ENCODE peak calls at places on chromosome 10, in five cellular contexts. One of them, this sample, is unnamed.

GRCh38 chr10:132547421-132547861 is 9.9 kb downstream of the INPP5A start:
- DNase-seq in AG04449: no peak
- DNase-seq in astrocyte: no peak
- DNase-seq in stimulated activated naive CD4-positive, alpha-beta T cell treated with Interleukin-2 at 50 U/mL for 16 hours: no peak
- DNase-seq in stimulated activated CD4-positive, alpha-beta T cell treated with anti-CD3 and anti-CD28 coated beads, Interleukin-2, amount 100 ng/mL, for 4 hours: peak; percentile 45
- DNase-seq in this sample: peak; percentile 34

GRCh38 chr10:109239371-109239770 is 683.9 kb downstream of the XPNPEP1 start:
- DNase-seq in stimulated activated CD4-positive, alpha-beta T cell treated with anti-CD3 and anti-CD28 coated beads, Interleukin-2, amount 100 ng/mL, for 4 hours: no peak
- DNase-seq in astrocyte: no peak
- DNase-seq in stimulated activated naive CD4-positive, alpha-beta T cell treated with Interleukin-2 at 50 U/mL for 16 hours: no peak
- DNase-seq in AG04449: no peak
- DNase-seq in this sample: no peak

GRCh38 chr10:24080207-24080606 is 128.7 kb upstream of the KIAA1217 start:
- DNase-seq in AG04449: no peak
- DNase-seq in astrocyte: no peak
- DNase-seq in stimulated activated naive CD4-positive, alpha-beta T cell treated with Interleukin-2 at 50 U/mL for 16 hours: no peak
- DNase-seq in stimulated activated CD4-positive, alpha-beta T cell treated with anti-CD3 and anti-CD28 coated beads, Interleukin-2, amount 100 ng/mL, for 4 hours: no peak
- DNase-seq in this sample: no peak

GRCh38 chr10:4686644-4686996 is 139.4 kb upstream of the AKR1E2 start:
- DNase-seq in astrocyte: peak; percentile 99
- DNase-seq in stimulated activated CD4-positive, alpha-beta T cell treated with anti-CD3 and anti-CD28 coated beads, Interleukin-2, amount 100 ng/mL, for 4 hours: peak; percentile 40
- DNase-seq in AG04449: no peak
- DNase-seq in stimulated activated naive CD4-positive, alpha-beta T cell treated with Interleukin-2 at 50 U/mL for 16 hours: peak; percentile 15
- DNase-seq in this sample: peak; percentile 21

GRCh38 chr10:99337261-99337905 is 8.2 kb downstream of the CNNM1 start:
- DNase-seq in AG04449: no peak
- DNase-seq in stimulated activated naive CD4-positive, alpha-beta T cell treated with Interleukin-2 at 50 U/mL for 16 hours: no peak
- DNase-seq in astrocyte: no peak
- DNase-seq in stimulated activated CD4-positive, alpha-beta T cell treated with anti-CD3 and anti-CD28 coated beads, Interleukin-2, amount 100 ng/mL, for 4 hours: no peak
- DNase-seq in this sample: no peak

GRCh38 chr10:77253037-77253436 is 384.6 kb downstream of the KCNMA1 start:
- DNase-seq in AG04449: no peak
- DNase-seq in astrocyte: no peak
- DNase-seq in stimulated activated CD4-positive, alpha-beta T cell treated with anti-CD3 and anti-CD28 coated beads, Interleukin-2, amount 100 ng/mL, for 4 hours: no peak
- DNase-seq in stimulated activated naive CD4-positive, alpha-beta T cell treated with Interleukin-2 at 50 U/mL for 16 hours: no peak
- DNase-seq in this sample: no peak

GRCh38 chr10:49622426-49623425 is 8.9 kb downstream of the CHAT start:
- DNase-seq in astrocyte: no peak
- DNase-seq in stimulated activated CD4-positive, alpha-beta T cell treated with anti-CD3 and anti-CD28 coated beads, Interleukin-2, amount 100 ng/mL, for 4 hours: no peak
- DNase-seq in AG04449: no peak
- DNase-seq in stimulated activated naive CD4-positive, alpha-beta T cell treated with Interleukin-2 at 50 U/mL for 16 hours: no peak
- DNase-seq in this sample: no peak

GRCh38 chr10:81065474-81065873 is 527.8 kb downstream of the SH2D4B start:
- DNase-seq in stimulated activated CD4-positive, alpha-beta T cell treated with anti-CD3 and anti-CD28 coated beads, Interleukin-2, amount 100 ng/mL, for 4 hours: no peak
- DNase-seq in AG04449: no peak
- DNase-seq in astrocyte: no peak
- DNase-seq in stimulated activated naive CD4-positive, alpha-beta T cell treated with Interleukin-2 at 50 U/mL for 16 hours: no peak
- DNase-seq in this sample: no peak

GRCh38 chr10:73060738-73061635 is 35.7 kb downstream of the P4HA1 start:
- DNase-seq in AG04449: no peak
- DNase-seq in stimulated activated CD4-positive, alpha-beta T cell treated with anti-CD3 and anti-CD28 coated beads, Interleukin-2, amount 100 ng/mL, for 4 hours: no peak
- DNase-seq in stimulated activated naive CD4-positive, alpha-beta T cell treated with Interleukin-2 at 50 U/mL for 16 hours: no peak
- DNase-seq in astrocyte: no peak
- DNase-seq in this sample: peak; percentile 22

GRCh38 chr10:104139221-104139620 is 17.2 kb downstream of the SFR1 start:
- DNase-seq in stimulated activated CD4-positive, alpha-beta T cell treated with anti-CD3 and anti-CD28 coated beads, Interleukin-2, amount 100 ng/mL, for 4 hours: no peak
- DNase-seq in astrocyte: no peak
- DNase-seq in AG04449: no peak
- DNase-seq in stimulated activated naive CD4-positive, alpha-beta T cell treated with Interleukin-2 at 50 U/mL for 16 hours: no peak
- DNase-seq in this sample: no peak

GRCh38 chr10:125734823-125735222 is 15.3 kb downstream of the EDRF1 start:
- DNase-seq in stimulated activated naive CD4-positive, alpha-beta T cell treated with Interleukin-2 at 50 U/mL for 16 hours: no peak
- DNase-seq in AG04449: no peak
- DNase-seq in stimulated activated CD4-positive, alpha-beta T cell treated with anti-CD3 and anti-CD28 coated beads, Interleukin-2, amount 100 ng/mL, for 4 hours: no peak
- DNase-seq in astrocyte: no peak
- DNase-seq in this sample: no peak

GRCh38 chr10:1156921-1157614 is 100.9 kb downstream of the WDR37 start:
- DNase-seq in stimulated activated CD4-positive, alpha-beta T cell treated with anti-CD3 and anti-CD28 coated beads, Interleukin-2, amount 100 ng/mL, for 4 hours: no peak
- DNase-seq in AG04449: no peak
- DNase-seq in stimulated activated naive CD4-positive, alpha-beta T cell treated with Interleukin-2 at 50 U/mL for 16 hours: no peak
- DNase-seq in astrocyte: no peak
- DNase-seq in this sample: no peak

GRCh38 chr10:31536297-31536696 is 217.3 kb downstream of the ZEB1 start:
- DNase-seq in stimulated activated CD4-positive, alpha-beta T cell treated with anti-CD3 and anti-CD28 coated beads, Interleukin-2, amount 100 ng/mL, for 4 hours: no peak
- DNase-seq in AG04449: no peak
- DNase-seq in astrocyte: no peak
- DNase-seq in stimulated activated naive CD4-positive, alpha-beta T cell treated with Interleukin-2 at 50 U/mL for 16 hours: no peak
- DNase-seq in this sample: no peak

GRCh38 chr10:97018251-97019212 is 167.2 kb downstream of the SLIT1 start:
- DNase-seq in AG04449: no peak
- DNase-seq in stimulated activated CD4-positive, alpha-beta T cell treated with anti-CD3 and anti-CD28 coated beads, Interleukin-2, amount 100 ng/mL, for 4 hours: no peak
- DNase-seq in stimulated activated naive CD4-positive, alpha-beta T cell treated with Interleukin-2 at 50 U/mL for 16 hours: no peak
- DNase-seq in astrocyte: no peak
- DNase-seq in this sample: no peak

GRCh38 chr10:86100581-86101061 is 266.0 kb downstream of the GRID1 start:
- DNase-seq in stimulated activated naive CD4-positive, alpha-beta T cell treated with Interleukin-2 at 50 U/mL for 16 hours: no peak
- DNase-seq in astrocyte: peak; percentile 2
- DNase-seq in AG04449: no peak
- DNase-seq in stimulated activated CD4-positive, alpha-beta T cell treated with anti-CD3 and anti-CD28 coated beads, Interleukin-2, amount 100 ng/mL, for 4 hours: no peak
- DNase-seq in this sample: peak; percentile 57

GRCh38 chr10:85655394-85655793 is 711.2 kb downstream of the GRID1 start:
- DNase-seq in stimulated activated CD4-positive, alpha-beta T cell treated with anti-CD3 and anti-CD28 coated beads, Interleukin-2, amount 100 ng/mL, for 4 hours: no peak
- DNase-seq in stimulated activated naive CD4-positive, alpha-beta T cell treated with Interleukin-2 at 50 U/mL for 16 hours: no peak
- DNase-seq in astrocyte: peak; percentile 42
- DNase-seq in AG04449: no peak
- DNase-seq in this sample: no peak

GRCh38 chr10:72263613-72264241 is 10.0 kb upstream of the DDIT4 start:
- DNase-seq in astrocyte: no peak
- DNase-seq in AG04449: no peak
- DNase-seq in stimulated activated naive CD4-positive, alpha-beta T cell treated with Interleukin-2 at 50 U/mL for 16 hours: no peak
- DNase-seq in stimulated activated CD4-positive, alpha-beta T cell treated with anti-CD3 and anti-CD28 coated beads, Interleukin-2, amount 100 ng/mL, for 4 hours: no peak
- DNase-seq in this sample: no peak

GRCh38 chr10:124728071-124728829 is 15.9 kb downstream of the FAM53B start:
- DNase-seq in stimulated activated CD4-positive, alpha-beta T cell treated with anti-CD3 and anti-CD28 coated beads, Interleukin-2, amount 100 ng/mL, for 4 hours: no peak
- DNase-seq in stimulated activated naive CD4-positive, alpha-beta T cell treated with Interleukin-2 at 50 U/mL for 16 hours: peak; percentile 26
- DNase-seq in astrocyte: no peak
- DNase-seq in AG04449: no peak
- DNase-seq in this sample: no peak

GRCh38 chr10:96366508-96366907 is 7.7 kb upstream of the OPALIN start:
- DNase-seq in AG04449: peak; percentile 14
- DNase-seq in stimulated activated CD4-positive, alpha-beta T cell treated with anti-CD3 and anti-CD28 coated beads, Interleukin-2, amount 100 ng/mL, for 4 hours: no peak
- DNase-seq in stimulated activated naive CD4-positive, alpha-beta T cell treated with Interleukin-2 at 50 U/mL for 16 hours: no peak
- DNase-seq in astrocyte: no peak
- DNase-seq in this sample: no peak

GRCh38 chr10:69657417-69657816 is 27.4 kb downstream of the FAM241B start:
- DNase-seq in stimulated activated CD4-positive, alpha-beta T cell treated with anti-CD3 and anti-CD28 coated beads, Interleukin-2, amount 100 ng/mL, for 4 hours: no peak
- DNase-seq in AG04449: no peak
- DNase-seq in stimulated activated naive CD4-positive, alpha-beta T cell treated with Interleukin-2 at 50 U/mL for 16 hours: no peak
- DNase-seq in astrocyte: no peak
- DNase-seq in this sample: no peak

GRCh38 chr10:133399123-133399601 is 5.2 kb downstream of the MTG1 start:
- DNase-seq in astrocyte: no peak
- DNase-seq in AG04449: no peak
- DNase-seq in stimulated activated naive CD4-positive, alpha-beta T cell treated with Interleukin-2 at 50 U/mL for 16 hours: no peak
- DNase-seq in stimulated activated CD4-positive, alpha-beta T cell treated with anti-CD3 and anti-CD28 coated beads, Interleukin-2, amount 100 ng/mL, for 4 hours: no peak
- DNase-seq in this sample: no peak

GRCh38 chr10:92327445-92328433 is 36.8 kb downstream of the MARCHF5 start:
- DNase-seq in astrocyte: no peak
- DNase-seq in AG04449: no peak
- DNase-seq in stimulated activated CD4-positive, alpha-beta T cell treated with anti-CD3 and anti-CD28 coated beads, Interleukin-2, amount 100 ng/mL, for 4 hours: no peak
- DNase-seq in stimulated activated naive CD4-positive, alpha-beta T cell treated with Interleukin-2 at 50 U/mL for 16 hours: no peak
- DNase-seq in this sample: no peak

GRCh38 chr10:32346134-32346550 is 816 bp downstream of the EPC1 start:
- DNase-seq in stimulated activated CD4-positive, alpha-beta T cell treated with anti-CD3 and anti-CD28 coated beads, Interleukin-2, amount 100 ng/mL, for 4 hours: peak; percentile 94
- DNase-seq in astrocyte: peak; percentile 87
- DNase-seq in stimulated activated naive CD4-positive, alpha-beta T cell treated with Interleukin-2 at 50 U/mL for 16 hours: peak; percentile 95
- DNase-seq in AG04449: peak; percentile 73
- DNase-seq in this sample: peak; percentile 95

GRCh38 chr10:71221586-71222202 is 9.3 kb downstream of the UNC5B start:
- DNase-seq in stimulated activated CD4-positive, alpha-beta T cell treated with anti-CD3 and anti-CD28 coated beads, Interleukin-2, amount 100 ng/mL, for 4 hours: no peak
- DNase-seq in AG04449: no peak
- DNase-seq in stimulated activated naive CD4-positive, alpha-beta T cell treated with Interleukin-2 at 50 U/mL for 16 hours: no peak
- DNase-seq in astrocyte: no peak
- DNase-seq in this sample: peak; percentile 6

GRCh38 chr10:47294501-47294900 is 5.5 kb upstream of the GDF10 start:
- DNase-seq in stimulated activated CD4-positive, alpha-beta T cell treated with anti-CD3 and anti-CD28 coated beads, Interleukin-2, amount 100 ng/mL, for 4 hours: no peak
- DNase-seq in AG04449: no peak
- DNase-seq in stimulated activated naive CD4-positive, alpha-beta T cell treated with Interleukin-2 at 50 U/mL for 16 hours: no peak
- DNase-seq in astrocyte: no peak
- DNase-seq in this sample: no peak

GRCh38 chr10:93271347-93271746 is 197.7 kb downstream of the CYP26A1 start:
- DNase-seq in AG04449: no peak
- DNase-seq in stimulated activated CD4-positive, alpha-beta T cell treated with anti-CD3 and anti-CD28 coated beads, Interleukin-2, amount 100 ng/mL, for 4 hours: no peak
- DNase-seq in stimulated activated naive CD4-positive, alpha-beta T cell treated with Interleukin-2 at 50 U/mL for 16 hours: no peak
- DNase-seq in astrocyte: no peak
- DNase-seq in this sample: no peak

GRCh38 chr10:130021373-130021950 is 57.4 kb upstream of the EBF3 start:
- DNase-seq in AG04449: peak; percentile 90
- DNase-seq in stimulated activated naive CD4-positive, alpha-beta T cell treated with Interleukin-2 at 50 U/mL for 16 hours: no peak
- DNase-seq in stimulated activated CD4-positive, alpha-beta T cell treated with anti-CD3 and anti-CD28 coated beads, Interleukin-2, amount 100 ng/mL, for 4 hours: no peak
- DNase-seq in astrocyte: peak; percentile 88
- DNase-seq in this sample: no peak

GRCh38 chr10:124066744-124067714 is 26.4 kb downstream of the CHST15 start:
- DNase-seq in astrocyte: no peak
- DNase-seq in stimulated activated CD4-positive, alpha-beta T cell treated with anti-CD3 and anti-CD28 coated beads, Interleukin-2, amount 100 ng/mL, for 4 hours: no peak
- DNase-seq in stimulated activated naive CD4-positive, alpha-beta T cell treated with Interleukin-2 at 50 U/mL for 16 hours: no peak
- DNase-seq in AG04449: no peak
- DNase-seq in this sample: no peak

GRCh38 chr10:70811881-70812280 is 3.9 kb upstream of the SGPL1 start:
- DNase-seq in AG04449: no peak
- DNase-seq in astrocyte: no peak
- DNase-seq in stimulated activated CD4-positive, alpha-beta T cell treated with anti-CD3 and anti-CD28 coated beads, Interleukin-2, amount 100 ng/mL, for 4 hours: no peak
- DNase-seq in stimulated activated naive CD4-positive, alpha-beta T cell treated with Interleukin-2 at 50 U/mL for 16 hours: no peak
- DNase-seq in this sample: no peak

GRCh38 chr10:49049660-49050059 is 65.7 kb downstream of the VSTM4 start:
- DNase-seq in stimulated activated CD4-positive, alpha-beta T cell treated with anti-CD3 and anti-CD28 coated beads, Interleukin-2, amount 100 ng/mL, for 4 hours: no peak
- DNase-seq in AG04449: no peak
- DNase-seq in astrocyte: no peak
- DNase-seq in stimulated activated naive CD4-positive, alpha-beta T cell treated with Interleukin-2 at 50 U/mL for 16 hours: no peak
- DNase-seq in this sample: no peak

This sample was measured in GM13976.